ENCODE peak calls at places on chromosome 10, in four cellular contexts. One of them, this sample, is unnamed.

GRCh38 chr10:5070648-5071410 is 23.4 kb upstream of the AKR1C3 start:
- DNase-seq in HepG2: peak; percentile 92
- DNase-seq in CD8-positive, alpha-beta T cell: no peak
- DNase-seq in heart right ventricle: no peak
- DNase-seq in this sample: no peak

GRCh38 chr10:107727762-107728317 is 563.3 kb upstream of the SORCS1 start:
- DNase-seq in CD8-positive, alpha-beta T cell: no peak
- DNase-seq in heart right ventricle: no peak
- DNase-seq in HepG2: no peak
- DNase-seq in this sample: no peak

GRCh38 chr10:15540729-15541128 is 169.6 kb upstream of the FAM171A1 start:
- DNase-seq in HepG2: no peak
- DNase-seq in heart right ventricle: no peak
- DNase-seq in CD8-positive, alpha-beta T cell: no peak
- DNase-seq in this sample: no peak

GRCh38 chr10:70378122-70378521 is 4.3 kb downstream of the LRRC20 start:
- DNase-seq in heart right ventricle: no peak
- DNase-seq in CD8-positive, alpha-beta T cell: no peak
- DNase-seq in HepG2: no peak
- DNase-seq in this sample: no peak

GRCh38 chr10:62817120-62817762 is 1.1 kb upstream of the EGR2 start:
- DNase-seq in CD8-positive, alpha-beta T cell: peak; percentile 34
- DNase-seq in heart right ventricle: peak; percentile 51
- DNase-seq in HepG2: no peak
- DNase-seq in this sample: no peak

GRCh38 chr10:14758994-14759664 is 15.6 kb downstream of the FAM107B start:
- DNase-seq in heart right ventricle: no peak
- DNase-seq in HepG2: no peak
- DNase-seq in CD8-positive, alpha-beta T cell: no peak
- DNase-seq in this sample: no peak

GRCh38 chr10:43409385-43410109 is 561 bp upstream of the HNRNPF start:
- DNase-seq in HepG2: no peak
- DNase-seq in heart right ventricle: peak; percentile 56
- DNase-seq in CD8-positive, alpha-beta T cell: peak; percentile 45
- DNase-seq in this sample: peak; percentile 63

GRCh38 chr10:58660577-58661255 is 148.0 kb downstream of the BICC1 start:
- DNase-seq in CD8-positive, alpha-beta T cell: no peak
- DNase-seq in HepG2: no peak
- DNase-seq in heart right ventricle: no peak
- DNase-seq in this sample: no peak

GRCh38 chr10:71945819-71946474 is 18.2 kb upstream of the CHST3 start:
- DNase-seq in CD8-positive, alpha-beta T cell: no peak
- DNase-seq in heart right ventricle: no peak
- DNase-seq in HepG2: no peak
- DNase-seq in this sample: no peak

GRCh38 chr10:29873941-29874340 is 185.4 kb downstream of the JCAD start:
- DNase-seq in heart right ventricle: no peak
- DNase-seq in CD8-positive, alpha-beta T cell: no peak
- DNase-seq in HepG2: no peak
- DNase-seq in this sample: no peak

GRCh38 chr10:124725791-124726190 is 18.4 kb downstream of the FAM53B start:
- DNase-seq in CD8-positive, alpha-beta T cell: no peak
- DNase-seq in HepG2: no peak
- DNase-seq in heart right ventricle: no peak
- DNase-seq in this sample: no peak
- H3K4me1 ChIP-seq in CD8-positive, alpha-beta T cell: peaks cover 80% of the 10 kb centered on the region
- H3K4me1 ChIP-seq in HepG2: peaks cover 50% of the 10 kb centered on the region
- H3K4me1 ChIP-seq in heart right ventricle: peaks cover 46% of the 10 kb centered on the region
- H3K4me1 ChIP-seq in this sample: peaks cover 95% of the 10 kb centered on the region

DNA sequence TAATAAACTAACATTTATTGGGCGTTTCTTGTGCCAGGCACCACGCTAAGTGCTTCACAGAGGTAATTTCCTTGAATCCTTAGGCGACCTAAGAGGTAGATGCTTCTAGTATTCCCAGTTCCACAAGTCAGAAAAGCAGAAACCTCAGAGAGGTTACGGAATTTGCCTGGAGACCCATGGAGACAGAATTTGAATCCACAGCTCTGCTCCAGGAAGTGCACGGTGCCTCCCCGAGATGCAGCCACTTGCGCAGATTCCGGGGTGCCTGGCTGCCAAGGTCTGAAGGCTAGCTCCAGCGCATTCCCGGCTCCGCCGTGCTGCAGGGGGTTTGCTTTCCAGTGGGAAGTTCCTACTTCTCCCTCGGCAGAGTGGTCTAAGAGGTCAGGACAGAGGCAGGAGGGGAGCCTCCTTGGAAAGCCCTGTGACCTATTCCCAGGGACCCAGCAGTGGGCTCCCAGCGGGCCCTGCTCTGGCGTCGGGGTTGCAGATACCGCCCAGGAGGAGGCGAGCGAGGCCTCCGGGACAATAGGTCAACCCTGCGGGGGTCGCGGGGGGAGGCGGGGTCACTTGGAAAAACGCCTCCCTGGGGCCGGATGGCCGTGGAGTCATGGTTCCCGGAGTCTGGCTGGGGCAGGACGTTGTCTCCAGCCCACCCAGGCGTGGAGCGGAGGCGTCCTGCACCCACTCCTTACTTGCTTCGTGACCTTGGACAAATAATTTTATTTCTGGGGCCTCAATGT is 10.1 kb upstream of the NKX2-3 start:
- DNase-seq in HepG2: no peak
- DNase-seq in heart right ventricle: peak; percentile 11
- DNase-seq in CD8-positive, alpha-beta T cell: no peak
- DNase-seq in this sample: no peak
- H3K27me3 ChIP-seq in HepG2: peaks cover 12% of the 10 kb centered on the region
- H3K27me3 ChIP-seq in heart right ventricle: peaks cover 100% of the 10 kb centered on the region
- H3K27me3 ChIP-seq in CD8-positive, alpha-beta T cell: peaks cover 23% of the 10 kb centered on the region
- H3K27me3 ChIP-seq in this sample: peaks cover 13% of the 10 kb centered on the region

DNA sequence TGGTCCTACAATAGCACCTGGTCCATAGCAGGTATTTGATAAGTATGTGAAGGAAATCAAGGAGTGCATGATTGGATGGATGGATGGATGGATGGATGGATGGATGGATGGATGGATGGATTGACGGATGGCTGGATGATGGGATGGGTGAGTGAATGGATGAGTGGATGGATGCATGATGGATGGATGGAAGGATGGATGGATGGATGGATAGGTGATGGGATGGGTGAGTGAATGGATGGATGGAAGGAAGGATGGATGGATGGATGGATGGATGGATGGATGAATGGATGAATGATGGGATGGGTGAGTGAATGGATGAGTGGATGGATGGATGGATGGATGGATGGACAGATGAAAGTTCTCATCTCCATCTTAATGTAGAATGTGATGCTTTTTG is 231.0 kb upstream of the PPP2R2D start:
- DNase-seq in CD8-positive, alpha-beta T cell: no peak
- DNase-seq in heart right ventricle: no peak
- DNase-seq in HepG2: no peak
- DNase-seq in this sample: no peak
- H3K9me3 ChIP-seq in CD8-positive, alpha-beta T cell: no peaks in the 10 kb centered on the region
- H3K9me3 ChIP-seq in heart right ventricle: peaks cover 33% of the 10 kb centered on the region
- H3K9me3 ChIP-seq in HepG2: no peaks in the 10 kb centered on the region
- H3K9me3 ChIP-seq in this sample: no peaks in the 10 kb centered on the region

GRCh38 chr10:133616371-133617130 is 10.0 kb downstream of the FRG2B start:
- DNase-seq in HepG2: no peak
- DNase-seq in heart right ventricle: no peak
- DNase-seq in CD8-positive, alpha-beta T cell: no peak
- DNase-seq in this sample: no peak
- H3K4me1 ChIP-seq in HepG2: no peaks in the 10 kb centered on the region
- H3K4me1 ChIP-seq in heart right ventricle: no peaks in the 10 kb centered on the region
- H3K4me1 ChIP-seq in CD8-positive, alpha-beta T cell: no peaks in the 10 kb centered on the region
- H3K4me1 ChIP-seq in this sample: no peaks in the 10 kb centered on the region

GRCh38 chr10:104683567-104683966 is 42.5 kb downstream of the SORCS3 start:
- DNase-seq in CD8-positive, alpha-beta T cell: no peak
- DNase-seq in HepG2: no peak
- DNase-seq in heart right ventricle: no peak
- DNase-seq in this sample: no peak
- H3K27me3 ChIP-seq in CD8-positive, alpha-beta T cell: no peaks in the 10 kb centered on the region
- H3K27me3 ChIP-seq in HepG2: no peaks in the 10 kb centered on the region
- H3K27me3 ChIP-seq in heart right ventricle: peaks cover 9% of the 10 kb centered on the region
- H3K27me3 ChIP-seq in this sample: no peaks in the 10 kb centered on the region

GRCh38 chr10:131427901-131428300 is 116.4 kb upstream of the TCERG1L start:
- DNase-seq in HepG2: no peak
- DNase-seq in heart right ventricle: no peak
- DNase-seq in CD8-positive, alpha-beta T cell: no peak
- DNase-seq in this sample: no peak
- H3K9me3 ChIP-seq in HepG2: no peaks in the 10 kb centered on the region
- H3K9me3 ChIP-seq in heart right ventricle: no peaks in the 10 kb centered on the region
- H3K9me3 ChIP-seq in CD8-positive, alpha-beta T cell: no peaks in the 10 kb centered on the region
- H3K9me3 ChIP-seq in this sample: no peaks in the 10 kb centered on the region

DNA sequence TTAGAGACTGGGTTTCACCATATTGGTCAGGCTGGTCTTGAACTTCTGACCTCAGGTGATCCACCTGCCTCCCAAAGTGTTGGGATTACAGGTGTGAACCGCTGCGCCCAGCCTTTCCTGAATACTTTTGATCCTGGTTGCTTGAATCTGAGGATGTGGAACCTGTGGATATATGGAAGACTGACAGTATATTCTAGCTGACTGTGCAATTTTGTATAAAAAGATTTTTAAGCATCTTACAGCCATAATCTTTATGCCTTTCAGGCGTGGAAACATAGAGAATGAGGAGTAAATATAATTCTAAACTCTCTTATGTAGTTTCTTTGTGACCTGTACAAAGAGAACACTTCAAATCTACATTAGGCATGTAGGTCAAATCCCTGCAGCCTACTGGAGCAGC is 16.2 kb downstream of the TSPAN14 start:
- DNase-seq in heart right ventricle: no peak
- DNase-seq in HepG2: no peak
- DNase-seq in CD8-positive, alpha-beta T cell: no peak
- DNase-seq in this sample: no peak
- H3K4me1 ChIP-seq in heart right ventricle: peaks cover 13% of the 10 kb centered on the region
- H3K4me1 ChIP-seq in HepG2: peaks cover 97% of the 10 kb centered on the region
- H3K4me1 ChIP-seq in CD8-positive, alpha-beta T cell: peaks cover 92% of the 10 kb centered on the region
- H3K4me1 ChIP-seq in this sample: peaks cover 98% of the 10 kb centered on the region

DNA sequence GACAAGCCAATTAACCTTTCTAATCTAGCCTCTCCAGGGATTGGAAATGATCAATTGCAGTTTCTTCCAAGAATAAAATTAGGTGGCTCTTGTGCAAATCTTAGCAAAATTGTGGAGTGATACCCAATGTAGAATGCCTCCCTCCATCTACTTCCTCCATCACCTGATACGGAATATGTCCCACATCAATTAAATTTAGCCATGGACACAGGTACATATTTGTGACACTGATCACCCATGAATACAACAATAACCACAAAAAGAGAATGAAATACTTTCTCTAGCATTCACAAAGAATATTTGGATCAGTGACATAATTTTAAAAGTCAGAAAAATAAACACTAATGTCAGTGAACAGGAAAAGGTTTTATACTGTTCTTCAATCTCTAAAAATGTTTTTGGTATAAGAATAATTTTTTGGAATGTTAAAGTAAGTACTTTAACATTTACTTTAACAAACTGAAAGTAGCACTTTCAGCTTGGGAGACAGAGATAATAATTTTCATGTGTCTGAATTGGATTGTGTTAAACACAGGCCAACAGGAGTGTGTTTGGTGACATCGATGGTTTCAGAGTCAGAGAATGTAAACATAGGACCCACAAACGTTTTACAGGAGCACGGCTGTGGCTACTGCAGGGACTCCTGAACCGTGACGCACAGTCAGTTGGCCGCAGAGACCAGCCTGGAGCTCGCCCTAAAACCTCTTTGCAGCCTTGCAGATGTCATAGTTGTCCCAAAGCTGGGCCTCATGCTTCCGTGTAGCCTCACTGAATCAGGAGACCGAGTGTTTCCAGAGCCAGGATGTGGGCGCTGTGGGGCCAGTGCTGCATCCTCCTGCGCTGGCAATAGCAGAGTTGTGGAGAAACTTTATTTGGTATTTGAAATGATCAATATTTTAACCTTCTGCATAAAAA is 7.2 kb downstream of the RBM20 start:
- DNase-seq in heart right ventricle: peak; percentile 32
- DNase-seq in HepG2: no peak
- DNase-seq in CD8-positive, alpha-beta T cell: no peak
- DNase-seq in this sample: no peak
- H3K27me3 ChIP-seq in heart right ventricle: peaks cover 25% of the 10 kb centered on the region
- H3K27me3 ChIP-seq in HepG2: no peaks in the 10 kb centered on the region
- H3K27me3 ChIP-seq in CD8-positive, alpha-beta T cell: peaks cover 3% of the 10 kb centered on the region
- H3K27me3 ChIP-seq in this sample: peaks cover 11% of the 10 kb centered on the region